ENCODE peak calls at places on chromosomes 16 and 17, in seven cellular contexts. H is HFFc6; W is stimulated activated CD8-positive, alpha-beta memory T cell treated with anti-CD3 and anti-CD28 coated beads, Interleukin-7, amount 100 ng/mL, for 24 hours; A is hypothalamus; I is OCI-LY7; K is caudate nucleus; M is iPS-NIHi11. S is an unnamed sample.

GRCh38 chr17:2851615-2852014 is 55.4 kb downstream of the RAP1GAP2 start:
- DNase-seq in W (no peak), H (no peak), I (no peak), K (no peak), A (no peak), M (no peak), S (no peak)

GRCh38 chr16:78396046-78396445 is 296.6 kb downstream of the WWOX start:
- DNase-seq in H (no peak), A (no peak), K (no peak), W (no peak), I (peak), M (no peak), S (no peak)

GRCh38 chr17:14672830-14673229 is 371.9 kb downstream of the HS3ST3B1 start:
- DNase-seq in W (no peak), H (peak), M (no peak), I (no peak), A (no peak), K (no peak), S (no peak)

GRCh38 chr16:81664153-81664552 is 114.9 kb upstream of the PLCG2 start:
- DNase-seq in K (no peak), A (no peak), I (no peak), W (no peak), M (no peak), H (no peak), S (no peak)

GRCh38 chr16:89281829-89282228 is 64.3 kb downstream of the ZNF778 start:
- DNase-seq in H (no peak), I (no peak), A (no peak), W (no peak), M (no peak), K (no peak), S (no peak)

GRCh38 chr17:49108318-49108717 is 24.3 kb upstream of the B4GALNT2 start:
- DNase-seq in K (no peak), H (peak), M (peak), I (no peak), A (no peak), W (no peak), S (no peak)

GRCh38 chr17:41863074-41863843 is 2.0 kb downstream of the KLHL11 start:
- DNase-seq in I (no peak), A (peak), W (no peak), M (no peak), K (no peak), H (no peak), S (no peak)

GRCh38 chr16:23562505-23562904 is 5.0 kb downstream of the UBFD1 start:
- DNase-seq in A (no peak), H (no peak), M (no peak), I (no peak), W (no peak), K (no peak), S (no peak)

GRCh38 chr17:80023261-80024205 is 12.1 kb downstream of the TBC1D16 start:
- DNase-seq in H (no peak), A (no peak), W (no peak), M (no peak), I (no peak), K (no peak), S (no peak)

GRCh38 chr16:80739523-80739922 is 64.9 kb downstream of the CDYL2 start:
- DNase-seq in W (no peak), H (no peak), I (no peak), M (no peak), K (no peak), A (peak), S (no peak)

GRCh38 chr16:69435977-69436729 is 11.7 kb downstream of the CYB5B start:
- DNase-seq in A (no peak), M (no peak), K (no peak), H (no peak), W (no peak), I (peak), S (no peak)

GRCh38 chr17:63516910-63517824 is 6.0 kb upstream of the KCNH6 start:
- DNase-seq in I (no peak), K (no peak), A (no peak), M (no peak), H (peak), W (no peak), S (no peak)

GRCh38 chr17:39123627-39124026 is 27.8 kb downstream of the PLXDC1 start:
- DNase-seq in W (no peak), K (no peak), A (no peak), I (no peak), M (no peak), H (no peak), S (no peak)

GRCh38 chr17:59434429-59434828 is 103.0 kb downstream of the YPEL2 start:
- DNase-seq in W (no peak), A (no peak), M (no peak), K (no peak), H (no peak), I (no peak), S (no peak)

GRCh38 chr16:3503513-3503912 is 2.7 kb downstream of the CLUAP1 start:
- DNase-seq in I (peak), M (no peak), H (no peak), W (no peak), K (no peak), A (no peak), S (no peak)

GRCh38 chr16:89269805-89270665 is 52.5 kb downstream of the ZNF778 start:
- DNase-seq in H (no peak), A (no peak), M (no peak), W (no peak), K (no peak), I (no peak), S (no peak)

GRCh38 chr17:63774141-63774981 is at the start of gene DDX42:
- DNase-seq in I (peak), A (peak), K (no peak), H (peak), M (peak), W (peak), S (no peak)